ENCODE peak calls at places on chromosome 14, in seven cellular contexts. One of them, this sample, is unnamed.

GRCh38 chr14:93759781-93760307 is 28.4 kb downstream of the PRIMA1 start:
- DNase-seq in stimulated activated CD4-positive, alpha-beta T cell treated with anti-CD3 and anti-CD28 coated beads, Interleukin-4, amount 100 ng/mL, for 48 hours: no peak
- DNase-seq in C1 segment of cervical spinal cord: peak
- DNase-seq in activated T-cell treated with anti-CD3 and anti-CD28 coated beads for 24 hours: no peak
- DNase-seq in NCI-H2171 treated with DMSO at 0.1 percent for 48 hours: peak
- DNase-seq in Right ventricle myocardium superior: peak
- DNase-seq in activated CD4-positive, alpha-beta T cell treated with anti-CD3 and anti-CD28 coated beads, Interleukin-2, amount 10 ng/mL, durations not matched to agents 7 days and 5 days: no peak
- DNase-seq in this sample: peak

GRCh38 chr14:105095236-105095805 is 30.1 kb upstream of the GPR132 start:
- DNase-seq in activated T-cell treated with anti-CD3 and anti-CD28 coated beads for 24 hours: no peak
- DNase-seq in Right ventricle myocardium superior: no peak
- DNase-seq in activated CD4-positive, alpha-beta T cell treated with anti-CD3 and anti-CD28 coated beads, Interleukin-2, amount 10 ng/mL, durations not matched to agents 7 days and 5 days: no peak
- DNase-seq in C1 segment of cervical spinal cord: no peak
- DNase-seq in NCI-H2171 treated with DMSO at 0.1 percent for 48 hours: no peak
- DNase-seq in stimulated activated CD4-positive, alpha-beta T cell treated with anti-CD3 and anti-CD28 coated beads, Interleukin-4, amount 100 ng/mL, for 48 hours: no peak
- DNase-seq in this sample: no peak

GRCh38 chr14:50173891-50174290 is 57.5 kb downstream of the SOS2 start:
- DNase-seq in activated T-cell treated with anti-CD3 and anti-CD28 coated beads for 24 hours: no peak
- DNase-seq in NCI-H2171 treated with DMSO at 0.1 percent for 48 hours: no peak
- DNase-seq in Right ventricle myocardium superior: no peak
- DNase-seq in stimulated activated CD4-positive, alpha-beta T cell treated with anti-CD3 and anti-CD28 coated beads, Interleukin-4, amount 100 ng/mL, for 48 hours: no peak
- DNase-seq in activated CD4-positive, alpha-beta T cell treated with anti-CD3 and anti-CD28 coated beads, Interleukin-2, amount 10 ng/mL, durations not matched to agents 7 days and 5 days: no peak
- DNase-seq in C1 segment of cervical spinal cord: no peak
- DNase-seq in this sample: no peak

GRCh38 chr14:105065280-105066228 is at the start of gene GPR132:
- DNase-seq in stimulated activated CD4-positive, alpha-beta T cell treated with anti-CD3 and anti-CD28 coated beads, Interleukin-4, amount 100 ng/mL, for 48 hours: peak
- DNase-seq in Right ventricle myocardium superior: peak
- DNase-seq in NCI-H2171 treated with DMSO at 0.1 percent for 48 hours: no peak
- DNase-seq in activated CD4-positive, alpha-beta T cell treated with anti-CD3 and anti-CD28 coated beads, Interleukin-2, amount 10 ng/mL, durations not matched to agents 7 days and 5 days: peak
- DNase-seq in activated T-cell treated with anti-CD3 and anti-CD28 coated beads for 24 hours: peak
- DNase-seq in C1 segment of cervical spinal cord: no peak
- DNase-seq in this sample: no peak

GRCh38 chr14:72759670-72760069 is 134.2 kb downstream of the DPF3 start:
- DNase-seq in stimulated activated CD4-positive, alpha-beta T cell treated with anti-CD3 and anti-CD28 coated beads, Interleukin-4, amount 100 ng/mL, for 48 hours: no peak
- DNase-seq in activated CD4-positive, alpha-beta T cell treated with anti-CD3 and anti-CD28 coated beads, Interleukin-2, amount 10 ng/mL, durations not matched to agents 7 days and 5 days: no peak
- DNase-seq in C1 segment of cervical spinal cord: no peak
- DNase-seq in Right ventricle myocardium superior: no peak
- DNase-seq in NCI-H2171 treated with DMSO at 0.1 percent for 48 hours: no peak
- DNase-seq in activated T-cell treated with anti-CD3 and anti-CD28 coated beads for 24 hours: no peak
- DNase-seq in this sample: no peak

GRCh38 chr14:27715561-27715960 is 1051.0 kb upstream of the FOXG1 start:
- DNase-seq in activated T-cell treated with anti-CD3 and anti-CD28 coated beads for 24 hours: no peak
- DNase-seq in Right ventricle myocardium superior: no peak
- DNase-seq in activated CD4-positive, alpha-beta T cell treated with anti-CD3 and anti-CD28 coated beads, Interleukin-2, amount 10 ng/mL, durations not matched to agents 7 days and 5 days: no peak
- DNase-seq in stimulated activated CD4-positive, alpha-beta T cell treated with anti-CD3 and anti-CD28 coated beads, Interleukin-4, amount 100 ng/mL, for 48 hours: no peak
- DNase-seq in NCI-H2171 treated with DMSO at 0.1 percent for 48 hours: no peak
- DNase-seq in C1 segment of cervical spinal cord: no peak
- DNase-seq in this sample: no peak

GRCh38 chr14:103867020-103867419 is 19.6 kb upstream of the PPP1R13B start:
- DNase-seq in stimulated activated CD4-positive, alpha-beta T cell treated with anti-CD3 and anti-CD28 coated beads, Interleukin-4, amount 100 ng/mL, for 48 hours: no peak
- DNase-seq in Right ventricle myocardium superior: peak
- DNase-seq in activated CD4-positive, alpha-beta T cell treated with anti-CD3 and anti-CD28 coated beads, Interleukin-2, amount 10 ng/mL, durations not matched to agents 7 days and 5 days: no peak
- DNase-seq in activated T-cell treated with anti-CD3 and anti-CD28 coated beads for 24 hours: no peak
- DNase-seq in NCI-H2171 treated with DMSO at 0.1 percent for 48 hours: no peak
- DNase-seq in C1 segment of cervical spinal cord: no peak
- DNase-seq in this sample: no peak

GRCh38 chr14:92460916-92461579 is 52.5 kb upstream of the RIN3 start:
- DNase-seq in Right ventricle myocardium superior: peak
- DNase-seq in stimulated activated CD4-positive, alpha-beta T cell treated with anti-CD3 and anti-CD28 coated beads, Interleukin-4, amount 100 ng/mL, for 48 hours: no peak
- DNase-seq in activated CD4-positive, alpha-beta T cell treated with anti-CD3 and anti-CD28 coated beads, Interleukin-2, amount 10 ng/mL, durations not matched to agents 7 days and 5 days: no peak
- DNase-seq in activated T-cell treated with anti-CD3 and anti-CD28 coated beads for 24 hours: no peak
- DNase-seq in C1 segment of cervical spinal cord: no peak
- DNase-seq in NCI-H2171 treated with DMSO at 0.1 percent for 48 hours: no peak
- DNase-seq in this sample: no peak

GRCh38 chr14:91454155-91454554 is 36.5 kb upstream of the CCDC88C start:
- DNase-seq in NCI-H2171 treated with DMSO at 0.1 percent for 48 hours: no peak
- DNase-seq in Right ventricle myocardium superior: no peak
- DNase-seq in stimulated activated CD4-positive, alpha-beta T cell treated with anti-CD3 and anti-CD28 coated beads, Interleukin-4, amount 100 ng/mL, for 48 hours: no peak
- DNase-seq in activated CD4-positive, alpha-beta T cell treated with anti-CD3 and anti-CD28 coated beads, Interleukin-2, amount 10 ng/mL, durations not matched to agents 7 days and 5 days: no peak
- DNase-seq in activated T-cell treated with anti-CD3 and anti-CD28 coated beads for 24 hours: no peak
- DNase-seq in C1 segment of cervical spinal cord: no peak
- DNase-seq in this sample: no peak

GRCh38 chr14:69519701-69520100 is 35.2 kb downstream of the PLEKHD1 start:
- DNase-seq in NCI-H2171 treated with DMSO at 0.1 percent for 48 hours: no peak
- DNase-seq in activated T-cell treated with anti-CD3 and anti-CD28 coated beads for 24 hours: no peak
- DNase-seq in activated CD4-positive, alpha-beta T cell treated with anti-CD3 and anti-CD28 coated beads, Interleukin-2, amount 10 ng/mL, durations not matched to agents 7 days and 5 days: no peak
- DNase-seq in C1 segment of cervical spinal cord: no peak
- DNase-seq in Right ventricle myocardium superior: no peak
- DNase-seq in stimulated activated CD4-positive, alpha-beta T cell treated with anti-CD3 and anti-CD28 coated beads, Interleukin-4, amount 100 ng/mL, for 48 hours: no peak
- DNase-seq in this sample: no peak

GRCh38 chr14:61435563-61436337 is 114.4 kb downstream of the PRKCH start:
- DNase-seq in stimulated activated CD4-positive, alpha-beta T cell treated with anti-CD3 and anti-CD28 coated beads, Interleukin-4, amount 100 ng/mL, for 48 hours: no peak
- DNase-seq in activated T-cell treated with anti-CD3 and anti-CD28 coated beads for 24 hours: no peak
- DNase-seq in activated CD4-positive, alpha-beta T cell treated with anti-CD3 and anti-CD28 coated beads, Interleukin-2, amount 10 ng/mL, durations not matched to agents 7 days and 5 days: no peak
- DNase-seq in C1 segment of cervical spinal cord: no peak
- DNase-seq in Right ventricle myocardium superior: no peak
- DNase-seq in NCI-H2171 treated with DMSO at 0.1 percent for 48 hours: no peak
- DNase-seq in this sample: no peak

GRCh38 chr14:99479903-99480855 is 480 bp downstream of the SETD3 start:
- DNase-seq in activated T-cell treated with anti-CD3 and anti-CD28 coated beads for 24 hours: peak
- DNase-seq in Right ventricle myocardium superior: peak
- DNase-seq in NCI-H2171 treated with DMSO at 0.1 percent for 48 hours: peak
- DNase-seq in activated CD4-positive, alpha-beta T cell treated with anti-CD3 and anti-CD28 coated beads, Interleukin-2, amount 10 ng/mL, durations not matched to agents 7 days and 5 days: peak
- DNase-seq in C1 segment of cervical spinal cord: no peak
- DNase-seq in stimulated activated CD4-positive, alpha-beta T cell treated with anti-CD3 and anti-CD28 coated beads, Interleukin-4, amount 100 ng/mL, for 48 hours: peak
- DNase-seq in this sample: peak

GRCh38 chr14:24196071-24197061 is 1.1 kb upstream of the TM9SF1 start:
- DNase-seq in activated CD4-positive, alpha-beta T cell treated with anti-CD3 and anti-CD28 coated beads, Interleukin-2, amount 10 ng/mL, durations not matched to agents 7 days and 5 days: no peak
- DNase-seq in stimulated activated CD4-positive, alpha-beta T cell treated with anti-CD3 and anti-CD28 coated beads, Interleukin-4, amount 100 ng/mL, for 48 hours: no peak
- DNase-seq in activated T-cell treated with anti-CD3 and anti-CD28 coated beads for 24 hours: no peak
- DNase-seq in Right ventricle myocardium superior: no peak
- DNase-seq in NCI-H2171 treated with DMSO at 0.1 percent for 48 hours: no peak
- DNase-seq in C1 segment of cervical spinal cord: no peak
- DNase-seq in this sample: no peak

GRCh38 chr14:51939727-51940126 is 49.6 kb upstream of the RTRAF start:
- DNase-seq in activated T-cell treated with anti-CD3 and anti-CD28 coated beads for 24 hours: no peak
- DNase-seq in NCI-H2171 treated with DMSO at 0.1 percent for 48 hours: no peak
- DNase-seq in stimulated activated CD4-positive, alpha-beta T cell treated with anti-CD3 and anti-CD28 coated beads, Interleukin-4, amount 100 ng/mL, for 48 hours: no peak
- DNase-seq in C1 segment of cervical spinal cord: no peak
- DNase-seq in Right ventricle myocardium superior: no peak
- DNase-seq in activated CD4-positive, alpha-beta T cell treated with anti-CD3 and anti-CD28 coated beads, Interleukin-2, amount 10 ng/mL, durations not matched to agents 7 days and 5 days: no peak
- DNase-seq in this sample: no peak

GRCh38 chr14:59630281-59630963 is 53.8 kb upstream of the CCDC175 start:
- DNase-seq in Right ventricle myocardium superior: no peak
- DNase-seq in C1 segment of cervical spinal cord: no peak
- DNase-seq in activated CD4-positive, alpha-beta T cell treated with anti-CD3 and anti-CD28 coated beads, Interleukin-2, amount 10 ng/mL, durations not matched to agents 7 days and 5 days: no peak
- DNase-seq in stimulated activated CD4-positive, alpha-beta T cell treated with anti-CD3 and anti-CD28 coated beads, Interleukin-4, amount 100 ng/mL, for 48 hours: no peak
- DNase-seq in activated T-cell treated with anti-CD3 and anti-CD28 coated beads for 24 hours: no peak
- DNase-seq in NCI-H2171 treated with DMSO at 0.1 percent for 48 hours: peak
- DNase-seq in this sample: no peak

GRCh38 chr14:84785997-84786396 is 743.9 kb upstream of the FLRT2 start:
- DNase-seq in activated T-cell treated with anti-CD3 and anti-CD28 coated beads for 24 hours: no peak
- DNase-seq in stimulated activated CD4-positive, alpha-beta T cell treated with anti-CD3 and anti-CD28 coated beads, Interleukin-4, amount 100 ng/mL, for 48 hours: no peak
- DNase-seq in NCI-H2171 treated with DMSO at 0.1 percent for 48 hours: no peak
- DNase-seq in Right ventricle myocardium superior: no peak
- DNase-seq in activated CD4-positive, alpha-beta T cell treated with anti-CD3 and anti-CD28 coated beads, Interleukin-2, amount 10 ng/mL, durations not matched to agents 7 days and 5 days: no peak
- DNase-seq in C1 segment of cervical spinal cord: no peak
- DNase-seq in this sample: no peak

GRCh38 chr14:66359500-66359899 is 126.7 kb upstream of the CCDC196 start:
- DNase-seq in NCI-H2171 treated with DMSO at 0.1 percent for 48 hours: peak
- DNase-seq in activated CD4-positive, alpha-beta T cell treated with anti-CD3 and anti-CD28 coated beads, Interleukin-2, amount 10 ng/mL, durations not matched to agents 7 days and 5 days: peak
- DNase-seq in C1 segment of cervical spinal cord: no peak
- DNase-seq in Right ventricle myocardium superior: no peak
- DNase-seq in stimulated activated CD4-positive, alpha-beta T cell treated with anti-CD3 and anti-CD28 coated beads, Interleukin-4, amount 100 ng/mL, for 48 hours: peak
- DNase-seq in activated T-cell treated with anti-CD3 and anti-CD28 coated beads for 24 hours: peak
- DNase-seq in this sample: no peak

GRCh38 chr14:79011091-79011919 is 841.1 kb downstream of the NRXN3 start:
- DNase-seq in Right ventricle myocardium superior: no peak
- DNase-seq in activated CD4-positive, alpha-beta T cell treated with anti-CD3 and anti-CD28 coated beads, Interleukin-2, amount 10 ng/mL, durations not matched to agents 7 days and 5 days: peak
- DNase-seq in activated T-cell treated with anti-CD3 and anti-CD28 coated beads for 24 hours: no peak
- DNase-seq in stimulated activated CD4-positive, alpha-beta T cell treated with anti-CD3 and anti-CD28 coated beads, Interleukin-4, amount 100 ng/mL, for 48 hours: no peak
- DNase-seq in NCI-H2171 treated with DMSO at 0.1 percent for 48 hours: peak
- DNase-seq in C1 segment of cervical spinal cord: no peak
- DNase-seq in this sample: no peak

GRCh38 chr14:92362781-92363235 is 39.8 kb downstream of the SLC24A4 start:
- DNase-seq in NCI-H2171 treated with DMSO at 0.1 percent for 48 hours: peak
- DNase-seq in Right ventricle myocardium superior: no peak
- DNase-seq in activated T-cell treated with anti-CD3 and anti-CD28 coated beads for 24 hours: no peak
- DNase-seq in stimulated activated CD4-positive, alpha-beta T cell treated with anti-CD3 and anti-CD28 coated beads, Interleukin-4, amount 100 ng/mL, for 48 hours: no peak
- DNase-seq in C1 segment of cervical spinal cord: peak
- DNase-seq in activated CD4-positive, alpha-beta T cell treated with anti-CD3 and anti-CD28 coated beads, Interleukin-2, amount 10 ng/mL, durations not matched to agents 7 days and 5 days: no peak
- DNase-seq in this sample: no peak

GRCh38 chr14:31902002-31902401 is 175.1 kb upstream of the ARHGAP5 start:
- DNase-seq in NCI-H2171 treated with DMSO at 0.1 percent for 48 hours: no peak
- DNase-seq in activated CD4-positive, alpha-beta T cell treated with anti-CD3 and anti-CD28 coated beads, Interleukin-2, amount 10 ng/mL, durations not matched to agents 7 days and 5 days: no peak
- DNase-seq in activated T-cell treated with anti-CD3 and anti-CD28 coated beads for 24 hours: no peak
- DNase-seq in stimulated activated CD4-positive, alpha-beta T cell treated with anti-CD3 and anti-CD28 coated beads, Interleukin-4, amount 100 ng/mL, for 48 hours: no peak
- DNase-seq in Right ventricle myocardium superior: no peak
- DNase-seq in C1 segment of cervical spinal cord: no peak
- DNase-seq in this sample: no peak

GRCh38 chr14:96090441-96091148 is 51.4 kb downstream of the C14orf132 start:
- DNase-seq in NCI-H2171 treated with DMSO at 0.1 percent for 48 hours: peak
- DNase-seq in C1 segment of cervical spinal cord: peak
- DNase-seq in activated T-cell treated with anti-CD3 and anti-CD28 coated beads for 24 hours: no peak
- DNase-seq in Right ventricle myocardium superior: peak
- DNase-seq in activated CD4-positive, alpha-beta T cell treated with anti-CD3 and anti-CD28 coated beads, Interleukin-2, amount 10 ng/mL, durations not matched to agents 7 days and 5 days: no peak
- DNase-seq in stimulated activated CD4-positive, alpha-beta T cell treated with anti-CD3 and anti-CD28 coated beads, Interleukin-4, amount 100 ng/mL, for 48 hours: no peak
- DNase-seq in this sample: peak

GRCh38 chr14:75259510-75259855 is 19.1 kb upstream of the FOS start:
- DNase-seq in activated T-cell treated with anti-CD3 and anti-CD28 coated beads for 24 hours: no peak
- DNase-seq in stimulated activated CD4-positive, alpha-beta T cell treated with anti-CD3 and anti-CD28 coated beads, Interleukin-4, amount 100 ng/mL, for 48 hours: no peak
- DNase-seq in activated CD4-positive, alpha-beta T cell treated with anti-CD3 and anti-CD28 coated beads, Interleukin-2, amount 10 ng/mL, durations not matched to agents 7 days and 5 days: no peak
- DNase-seq in Right ventricle myocardium superior: no peak
- DNase-seq in NCI-H2171 treated with DMSO at 0.1 percent for 48 hours: peak
- DNase-seq in C1 segment of cervical spinal cord: no peak
- DNase-seq in this sample: no peak

GRCh38 chr14:56805992-56806737 is 4.1 kb downstream of the OTX2 start:
- DNase-seq in Right ventricle myocardium superior: no peak
- DNase-seq in C1 segment of cervical spinal cord: no peak
- DNase-seq in activated T-cell treated with anti-CD3 and anti-CD28 coated beads for 24 hours: no peak
- DNase-seq in activated CD4-positive, alpha-beta T cell treated with anti-CD3 and anti-CD28 coated beads, Interleukin-2, amount 10 ng/mL, durations not matched to agents 7 days and 5 days: no peak
- DNase-seq in stimulated activated CD4-positive, alpha-beta T cell treated with anti-CD3 and anti-CD28 coated beads, Interleukin-4, amount 100 ng/mL, for 48 hours: no peak
- DNase-seq in NCI-H2171 treated with DMSO at 0.1 percent for 48 hours: no peak
- DNase-seq in this sample: no peak

GRCh38 chr14:32329690-32330290 is 692 bp downstream of the AKAP6 start:
- DNase-seq in stimulated activated CD4-positive, alpha-beta T cell treated with anti-CD3 and anti-CD28 coated beads, Interleukin-4, amount 100 ng/mL, for 48 hours: no peak
- DNase-seq in Right ventricle myocardium superior: no peak
- DNase-seq in activated T-cell treated with anti-CD3 and anti-CD28 coated beads for 24 hours: no peak
- DNase-seq in C1 segment of cervical spinal cord: no peak
- DNase-seq in activated CD4-positive, alpha-beta T cell treated with anti-CD3 and anti-CD28 coated beads, Interleukin-2, amount 10 ng/mL, durations not matched to agents 7 days and 5 days: no peak
- DNase-seq in NCI-H2171 treated with DMSO at 0.1 percent for 48 hours: no peak
- DNase-seq in this sample: no peak

GRCh38 chr14:63438065-63438757 is 105.0 kb downstream of the PPP2R5E start:
- DNase-seq in Right ventricle myocardium superior: no peak
- DNase-seq in activated CD4-positive, alpha-beta T cell treated with anti-CD3 and anti-CD28 coated beads, Interleukin-2, amount 10 ng/mL, durations not matched to agents 7 days and 5 days: peak
- DNase-seq in C1 segment of cervical spinal cord: peak
- DNase-seq in NCI-H2171 treated with DMSO at 0.1 percent for 48 hours: no peak
- DNase-seq in stimulated activated CD4-positive, alpha-beta T cell treated with anti-CD3 and anti-CD28 coated beads, Interleukin-4, amount 100 ng/mL, for 48 hours: peak
- DNase-seq in activated T-cell treated with anti-CD3 and anti-CD28 coated beads for 24 hours: no peak
- DNase-seq in this sample: peak

GRCh38 chr14:102571478-102572042 is 20.9 kb upstream of the RCOR1 start:
- DNase-seq in activated CD4-positive, alpha-beta T cell treated with anti-CD3 and anti-CD28 coated beads, Interleukin-2, amount 10 ng/mL, durations not matched to agents 7 days and 5 days: no peak
- DNase-seq in C1 segment of cervical spinal cord: no peak
- DNase-seq in Right ventricle myocardium superior: no peak
- DNase-seq in NCI-H2171 treated with DMSO at 0.1 percent for 48 hours: no peak
- DNase-seq in stimulated activated CD4-positive, alpha-beta T cell treated with anti-CD3 and anti-CD28 coated beads, Interleukin-4, amount 100 ng/mL, for 48 hours: no peak
- DNase-seq in activated T-cell treated with anti-CD3 and anti-CD28 coated beads for 24 hours: no peak
- DNase-seq in this sample: no peak

GRCh38 chr14:99510556-99511139 is 29.4 kb downstream of the CCNK start:
- DNase-seq in NCI-H2171 treated with DMSO at 0.1 percent for 48 hours: no peak
- DNase-seq in activated CD4-positive, alpha-beta T cell treated with anti-CD3 and anti-CD28 coated beads, Interleukin-2, amount 10 ng/mL, durations not matched to agents 7 days and 5 days: no peak
- DNase-seq in activated T-cell treated with anti-CD3 and anti-CD28 coated beads for 24 hours: no peak
- DNase-seq in stimulated activated CD4-positive, alpha-beta T cell treated with anti-CD3 and anti-CD28 coated beads, Interleukin-4, amount 100 ng/mL, for 48 hours: no peak
- DNase-seq in C1 segment of cervical spinal cord: no peak
- DNase-seq in Right ventricle myocardium superior: no peak
- DNase-seq in this sample: no peak

GRCh38 chr14:63890553-63890952 is 37.7 kb downstream of the SYNE2 start:
- DNase-seq in activated CD4-positive, alpha-beta T cell treated with anti-CD3 and anti-CD28 coated beads, Interleukin-2, amount 10 ng/mL, durations not matched to agents 7 days and 5 days: no peak
- DNase-seq in NCI-H2171 treated with DMSO at 0.1 percent for 48 hours: no peak
- DNase-seq in Right ventricle myocardium superior: no peak
- DNase-seq in stimulated activated CD4-positive, alpha-beta T cell treated with anti-CD3 and anti-CD28 coated beads, Interleukin-4, amount 100 ng/mL, for 48 hours: no peak
- DNase-seq in activated T-cell treated with anti-CD3 and anti-CD28 coated beads for 24 hours: no peak
- DNase-seq in C1 segment of cervical spinal cord: no peak
- DNase-seq in this sample: no peak

GRCh38 chr14:66087231-66087630 is 398.9 kb upstream of the CCDC196 start:
- DNase-seq in NCI-H2171 treated with DMSO at 0.1 percent for 48 hours: no peak
- DNase-seq in activated T-cell treated with anti-CD3 and anti-CD28 coated beads for 24 hours: no peak
- DNase-seq in stimulated activated CD4-positive, alpha-beta T cell treated with anti-CD3 and anti-CD28 coated beads, Interleukin-4, amount 100 ng/mL, for 48 hours: no peak
- DNase-seq in Right ventricle myocardium superior: no peak
- DNase-seq in C1 segment of cervical spinal cord: no peak
- DNase-seq in activated CD4-positive, alpha-beta T cell treated with anti-CD3 and anti-CD28 coated beads, Interleukin-2, amount 10 ng/mL, durations not matched to agents 7 days and 5 days: no peak
- DNase-seq in this sample: no peak